ENCODE peak calls at places on chromosomes 3 and 15, in four cellular contexts. C is NB4, P is HepG2, L is A549. X is an unnamed sample.

GRCh38 chr3:17372362-17372761 is 370.1 kb downstream of the TBC1D5 start:
- DNase-seq in C (no peak), P (no peak), L (no peak), X (no peak)

GRCh38 chr3:87867001-87867400 is 191.8 kb downstream of the CGGBP1 start:
- DNase-seq in C (no peak), P (no peak), L (no peak), X (no peak)

GRCh38 chr15:32651229-32651837 is 9.8 kb downstream of the SCG5 start:
- DNase-seq in C (peak; percentile 61), P (peak; percentile 48), L (peak; percentile 80), X (no peak)

GRCh38 chr15:80489030-80489594 is 84.9 kb downstream of the ARNT2 start:
- DNase-seq in C (no peak), P (peak; percentile 24), L (no peak), X (no peak)

GRCh38 chr3:196772102-196772501 is 32.4 kb downstream of the PAK2 start:
- DNase-seq in C (peak; percentile 72), P (no peak), L (no peak), X (no peak)

GRCh38 chr3:34419801-34420200 is 621.4 kb downstream of the PDCD6IP start:
- DNase-seq in C (peak; percentile 13), P (no peak), L (no peak), X (no peak)

GRCh38 chr3:104437131-104437750 is 929.5 kb upstream of the ALCAM start:
- DNase-seq in C (no peak), P (no peak), L (peak; percentile 1), X (no peak)

GRCh38 chr15:49331951-49332350 is 91.1 kb upstream of the FGF7 start:
- DNase-seq in C (no peak), P (no peak), L (no peak), X (no peak)

GRCh38 chr15:22895465-22896190 is 57.2 kb downstream of the NIPA2 start:
- DNase-seq in C (peak; percentile 28), P (no peak), L (peak; percentile 91), X (peak; percentile 1)

GRCh38 chr15:62607643-62608042 is 434.9 kb upstream of the TPM1 start:
- DNase-seq in C (no peak), P (no peak), L (no peak), X (no peak)

GRCh38 chr15:41465822-41466421 is 27.8 kb upstream of the ITPKA start:
- DNase-seq in C (peak; percentile 68), P (peak; percentile 50), L (peak; percentile 31), X (no peak)

GRCh38 chr3:126201168-126201567 is 20.8 kb upstream of the ALDH1L1 start:
- DNase-seq in C (no peak), P (no peak), L (no peak), X (no peak)

GRCh38 chr3:45575491-45575923 is 19.0 kb upstream of the LIMD1 start:
- DNase-seq in C (no peak), P (no peak), L (no peak), X (no peak)
- TF ChIP-seq MYC in C (no peak), P (no peak), L (no peak), X (no peak)

DNA sequence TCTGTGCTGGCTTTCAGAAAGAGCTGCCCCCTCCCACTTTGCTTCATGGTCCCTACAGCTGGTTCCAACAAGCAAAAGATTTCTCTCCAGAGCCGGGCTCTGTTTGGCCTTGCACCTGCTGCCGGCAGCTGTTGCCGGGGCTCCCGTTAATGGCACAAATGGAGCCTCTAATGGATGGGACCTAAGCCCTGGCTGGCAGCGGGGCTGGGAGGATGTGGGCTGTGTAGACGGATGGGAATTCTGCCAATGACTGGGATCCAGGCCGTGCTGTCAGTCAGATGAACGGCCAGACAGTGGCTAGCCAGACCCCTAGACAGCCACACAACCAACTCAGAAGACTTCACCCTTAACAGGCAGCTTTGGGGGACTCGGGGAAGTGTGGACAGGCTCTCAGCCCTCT is 88.0 kb downstream of the RPLP1 start:
- DNase-seq in C (no peak), P (no peak), L (no peak), X (no peak)
- TF ChIP-seq MYC in C (no peak), P (no peak), L (no peak), X (no peak)

GRCh38 chr3:111227216-111227615 is 155.6 kb downstream of the NECTIN3 start:
- DNase-seq in C (no peak), P (no peak), L (no peak), X (no peak)

DNA sequence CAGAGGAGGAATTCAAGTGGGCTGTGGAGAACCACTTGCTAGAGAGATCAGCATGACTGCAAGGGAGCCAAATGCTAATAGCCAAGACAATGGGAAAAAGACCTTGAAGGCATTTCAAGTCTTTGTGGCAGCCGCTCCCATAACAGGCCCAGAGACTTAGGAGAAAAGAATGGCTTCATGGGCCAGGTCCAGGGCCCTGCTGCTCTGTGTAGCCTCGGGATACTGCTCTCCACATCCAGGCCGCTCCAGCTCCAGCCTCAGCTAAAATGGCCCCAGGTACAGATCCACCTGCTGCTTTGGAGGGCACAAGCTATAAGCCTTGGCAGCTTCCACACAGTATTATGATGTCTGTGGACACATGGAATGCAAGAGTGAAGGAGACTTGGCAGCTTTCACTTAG is 157.7 kb downstream of the NECTIN3 start:
- DNase-seq in C (no peak), P (no peak), L (no peak), X (no peak)
- TF ChIP-seq MYC in C (no peak), P (no peak), L (no peak), X (no peak)

GRCh38 chr3:138398791-138399575 is 35.4 kb upstream of the ESYT3 start:
- DNase-seq in C (no peak), P (peak; percentile 97), L (no peak), X (no peak)

GRCh38 chr3:138395865-138396751 is 38.3 kb upstream of the ESYT3 start:
- DNase-seq in C (no peak), P (no peak), L (no peak), X (no peak)

GRCh38 chr3:138399766-138400165 is 34.6 kb upstream of the ESYT3 start:
- DNase-seq in C (no peak), P (peak; percentile 83), L (no peak), X (no peak)

GRCh38 chr3:138396752-138397410 is 37.5 kb upstream of the ESYT3 start:
- DNase-seq in C (peak; percentile 71), P (no peak), L (no peak), X (no peak)

DNA sequence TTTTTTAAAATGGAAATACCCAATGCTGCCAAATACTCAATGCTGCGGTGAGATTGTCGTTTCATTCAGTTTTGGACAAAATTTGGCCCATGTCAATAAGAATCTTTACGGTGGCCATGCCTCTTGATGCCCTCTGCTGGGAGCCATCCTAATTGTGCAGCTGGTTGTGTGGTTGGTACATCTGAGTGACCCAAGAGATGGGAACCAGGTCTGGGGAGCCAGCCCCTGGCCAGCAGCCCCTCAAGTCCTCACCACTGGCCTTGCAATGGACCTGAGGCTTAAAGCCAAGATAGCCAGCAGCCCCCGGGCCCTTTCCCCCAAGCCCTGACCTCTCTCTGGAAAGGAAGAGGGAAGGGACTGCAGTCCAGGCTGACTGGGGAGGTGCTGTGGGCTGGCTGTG is 36.4 kb upstream of the ESYT3 start:
- DNase-seq in C (no peak), P (no peak), L (no peak), X (no peak)
- TF ChIP-seq MYC in C (no peak), P (no peak), L (no peak), X (no peak)

DNA sequence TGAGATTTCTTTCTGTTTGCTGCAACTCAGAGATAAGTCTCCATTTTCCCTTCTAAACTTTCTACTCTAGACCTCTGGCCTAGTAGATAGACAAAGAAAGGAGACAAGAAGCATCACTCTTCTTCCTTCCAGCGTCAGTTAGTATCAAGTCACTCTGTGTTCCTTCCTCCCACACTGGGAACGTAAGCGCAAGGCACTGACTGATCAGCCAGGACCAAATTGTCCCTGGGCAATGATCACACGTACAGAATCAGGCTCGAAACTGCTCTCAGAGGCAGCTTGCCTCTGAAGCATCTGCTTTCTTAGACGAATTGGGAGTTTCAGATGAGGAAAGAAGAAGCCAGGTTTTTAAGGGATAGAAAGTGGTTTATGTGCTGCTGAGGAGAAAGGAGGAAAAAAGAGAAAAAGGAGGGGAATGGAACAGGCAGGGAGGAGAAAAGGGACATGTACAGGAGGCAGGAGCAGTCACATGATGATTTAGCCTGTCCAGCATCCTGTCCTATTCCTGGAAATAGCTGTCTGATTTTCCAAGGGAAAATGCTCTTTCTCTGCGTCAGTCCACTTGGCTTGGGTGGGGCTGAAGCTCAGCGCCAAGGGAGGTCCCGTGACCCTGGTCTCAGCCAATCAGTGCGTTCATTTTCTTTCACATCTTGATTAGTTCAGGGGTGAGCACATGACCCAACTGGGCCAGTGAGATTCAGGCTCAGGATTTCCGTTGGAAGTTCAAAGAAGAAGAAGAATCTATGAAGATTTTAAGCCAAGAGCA is 102.0 kb upstream of the PRICKLE2 start:
- DNase-seq in C (no peak), P (no peak), L (no peak), X (no peak)
- TF ChIP-seq MYC in C (no peak), P (no peak), L (no peak), X (no peak)

DNA sequence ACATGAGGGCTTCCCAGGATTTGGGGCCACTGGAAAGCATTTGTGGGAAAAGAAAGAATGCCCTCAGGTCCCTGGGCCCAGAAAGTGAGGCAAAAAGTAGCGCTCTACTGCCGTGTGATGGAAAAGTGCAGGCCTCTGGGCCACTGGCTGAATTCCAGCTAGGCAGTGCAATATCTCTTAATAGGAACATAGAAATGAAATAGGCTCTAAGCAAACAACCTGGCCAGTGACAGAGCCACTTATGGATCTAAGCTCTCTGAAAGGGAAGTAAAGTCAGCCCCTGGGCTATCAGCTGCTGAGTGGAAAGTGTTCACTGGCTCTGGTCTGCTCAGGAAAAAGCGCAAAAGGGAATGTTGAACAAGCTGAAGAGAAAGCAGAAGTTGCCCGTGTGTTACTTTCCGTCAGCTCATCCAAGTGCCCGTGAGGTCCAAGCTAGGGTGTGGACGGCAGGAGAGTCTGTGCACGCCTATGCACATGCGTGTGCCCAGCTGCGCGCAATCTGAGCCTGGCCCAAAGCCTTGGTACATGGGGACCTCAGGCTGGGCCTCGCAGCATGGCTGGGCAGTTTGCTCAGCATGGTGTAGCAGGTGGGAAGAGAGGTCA is 73.9 kb upstream of the RAD18 start:
- DNase-seq in C (no peak), P (no peak), L (no peak), X (no peak)
- TF ChIP-seq MYC in C (no peak), P (no peak), L (no peak), X (no peak)

DNA sequence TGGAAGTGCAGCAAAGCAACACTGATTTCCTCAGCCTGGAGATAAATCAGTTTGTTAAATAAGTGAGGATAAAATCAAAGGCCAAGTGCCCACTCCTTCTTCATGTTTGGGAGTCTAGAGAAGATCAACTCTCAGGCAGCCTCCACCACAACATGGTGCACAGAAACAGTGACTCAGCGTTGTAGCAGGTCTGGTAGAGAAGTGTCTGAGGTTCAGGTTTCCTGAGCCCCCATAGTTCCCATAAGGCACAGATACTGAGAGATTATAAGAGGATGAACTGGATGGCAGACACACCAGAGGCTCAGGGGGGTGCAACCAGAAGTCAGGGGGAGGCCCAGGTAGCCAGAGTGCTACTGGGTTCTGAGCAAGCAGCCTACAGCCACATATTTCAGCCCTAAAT is 166.7 kb downstream of the FRMD5 start:
- DNase-seq in C (peak; percentile 3), P (no peak), L (no peak), X (no peak)
- TF ChIP-seq MYC in C (no peak), P (no peak), L (no peak), X (no peak)

X was measured in GM12878.